ENCODE peak calls at places on chromosomes 13 and 19, in four cellular contexts. J is transverse colon, C is Panc1, Y is NCI-H2081. H is an unnamed sample.

GRCh38 chr13:75612354-75612753 is 23.8 kb upstream of the LMO7 start:
- DNase-seq in J (no peak), C (no peak), Y (no peak), H (no peak)

GRCh38 chr19:35615036-35615435 is 2.5 kb downstream of the HAUS5 start:
- DNase-seq in J (no peak), C (no peak), Y (no peak), H (no peak)

GRCh38 chr19:46902402-46902766 is 41.6 kb downstream of the ARHGAP35 start:
- DNase-seq in J (no peak), C (no peak), Y (no peak), H (no peak)

GRCh38 chr13:43113603-43114002 is 90.2 kb downstream of the DNAJC15 start:
- DNase-seq in J (no peak), C (no peak), Y (no peak), H (no peak)

GRCh38 chr13:25371608-25372274 is at the start of gene ATP8A2:
- DNase-seq in J (no peak), C (no peak), Y (peak; percentile 23), H (no peak)

GRCh38 chr19:51742736-51743288 is 8.9 kb downstream of the FPR1 start:
- DNase-seq in J (no peak), C (no peak), Y (no peak), H (no peak)

GRCh38 chr19:54517483-54517882 is 14.9 kb downstream of the LAIR2 start:
- DNase-seq in J (peak; percentile 37), C (peak; percentile 75), Y (no peak), H (peak; percentile 56)

GRCh38 chr19:36099166-36099785 is 11.7 kb upstream of the OVOL3 start:
- DNase-seq in J (no peak), C (no peak), Y (no peak), H (no peak)

GRCh38 chr13:75316427-75316826 is 165.5 kb downstream of the TBC1D4 start:
- DNase-seq in J (no peak), C (no peak), Y (no peak), H (no peak)

GRCh38 chr13:32737111-32737571 is 150.9 kb downstream of the PDS5B start:
- DNase-seq in J (no peak), C (no peak), Y (no peak), H (no peak)

GRCh38 chr13:95784891-95785290 is 108.0 kb downstream of the DNAJC3 start:
- DNase-seq in J (no peak), C (no peak), Y (no peak), H (no peak)

GRCh38 chr13:47294691-47295090 is 397.8 kb upstream of the HTR2A start:
- DNase-seq in J (no peak), C (no peak), Y (no peak), H (no peak)

GRCh38 chr19:7596191-7596937 is 701 bp downstream of the CAMSAP3 start:
- DNase-seq in J (peak; percentile 36), C (no peak), Y (no peak), H (no peak)

GRCh38 chr19:50893047-50893737 is 18.0 kb downstream of the KLK4 start:
- DNase-seq in J (no peak), C (no peak), Y (no peak), H (no peak)

GRCh38 chr19:51018745-51019543 is 565 bp downstream of the KLK10 start:
- DNase-seq in J (no peak), C (no peak), Y (no peak), H (no peak)

GRCh38 chr19:57566396-57567256 is 7.0 kb upstream of the ZNF550 start:
- DNase-seq in J (no peak), C (no peak), Y (no peak), H (no peak)

GRCh38 chr19:17830567-17831418 is 9.5 kb upstream of the INSL3 start:
- DNase-seq in J (peak; percentile 82), C (peak; percentile 68), Y (peak; percentile 29), H (peak; percentile 99)

GRCh38 chr13:50451609-50452008 is 391.9 kb downstream of the DLEU7 start:
- DNase-seq in J (no peak), C (no peak), Y (no peak), H (no peak)